ENCODE peak calls at places on chromosomes 4 and X, in six cellular contexts. V, W, C, X, F and L are unnamed samples.

GRCh38 chr4:61192392-61192791 is 7.7 kb upstream of the ADGRL3 start:
- DNase-seq in V (no peak), W (no peak), C (no peak), X (no peak), F (no peak), L (no peak)

GRCh38 chr4:100988876-100989275 is 358.4 kb downstream of the PPP3CA start:
- DNase-seq in V (no peak), W (no peak), C (no peak), X (no peak), F (no peak), L (no peak)

GRCh38 chr4:41218703-41219102 is 4.4 kb upstream of the APBB2 start:
- DNase-seq in V (no peak), W (no peak), C (no peak), X (no peak), F (no peak), L (no peak)

GRCh38 chr4:2058264-2059033 is 678 bp upstream of the NAT8L start:
- DNase-seq in V (peak), W (no peak), C (no peak), X (no peak), F (no peak), L (peak)

GRCh38 chrX:11664211-11664888 is 1.4 kb downstream of the ARHGAP6 start:
- DNase-seq in V (peak), W (no peak), C (no peak), X (peak), F (no peak), L (peak)

GRCh38 chr4:40699648-40700047 is 50.1 kb upstream of the NSUN7 start:
- DNase-seq in V (no peak), W (no peak), C (peak), X (no peak), F (no peak), L (peak)

GRCh38 chrX:19555683-19556082 is 40.4 kb upstream of the MAP3K15 start:
- DNase-seq in V (no peak), W (no peak), C (no peak), X (no peak), F (no peak), L (no peak)

GRCh38 chr4:136939781-136940180 is 592.5 kb downstream of the PCDH18 start:
- DNase-seq in V (no peak), W (no peak), C (no peak), X (no peak), F (no peak), L (peak)

GRCh38 chr4:175421506-175421905 is 390.6 kb downstream of the GPM6A start:
- DNase-seq in V (no peak), W (no peak), C (peak), X (no peak), F (no peak), L (peak)

GRCh38 chr4:151674804-151675290 is 86.0 kb downstream of the GATB start:
- DNase-seq in V (peak), W (no peak), C (no peak), X (peak), F (no peak), L (peak)

GRCh38 chr4:28868831-28869230 is 1851.3 kb upstream of the PCDH7 start:
- DNase-seq in V (no peak), W (no peak), C (no peak), X (no peak), F (no peak), L (no peak)

GRCh38 chrX:17828156-17828555 is 32.9 kb downstream of the RAI2 start:
- DNase-seq in V (no peak), W (no peak), C (no peak), X (no peak), F (no peak), L (no peak)
- H3K14ac ChIP-seq in V (no peak), W (no peak), C (no peak), X (no peak), F (no peak), L (no peak)

GRCh38 chr4:91840359-91840758 is 463.4 kb upstream of the GRID2 start:
- DNase-seq in V (no peak), W (no peak), C (no peak), X (no peak), F (no peak), L (no peak)
- H3K14ac ChIP-seq in V (no peak), W (no peak), C (no peak), X (no peak), F (no peak), L (no peak)

DNA sequence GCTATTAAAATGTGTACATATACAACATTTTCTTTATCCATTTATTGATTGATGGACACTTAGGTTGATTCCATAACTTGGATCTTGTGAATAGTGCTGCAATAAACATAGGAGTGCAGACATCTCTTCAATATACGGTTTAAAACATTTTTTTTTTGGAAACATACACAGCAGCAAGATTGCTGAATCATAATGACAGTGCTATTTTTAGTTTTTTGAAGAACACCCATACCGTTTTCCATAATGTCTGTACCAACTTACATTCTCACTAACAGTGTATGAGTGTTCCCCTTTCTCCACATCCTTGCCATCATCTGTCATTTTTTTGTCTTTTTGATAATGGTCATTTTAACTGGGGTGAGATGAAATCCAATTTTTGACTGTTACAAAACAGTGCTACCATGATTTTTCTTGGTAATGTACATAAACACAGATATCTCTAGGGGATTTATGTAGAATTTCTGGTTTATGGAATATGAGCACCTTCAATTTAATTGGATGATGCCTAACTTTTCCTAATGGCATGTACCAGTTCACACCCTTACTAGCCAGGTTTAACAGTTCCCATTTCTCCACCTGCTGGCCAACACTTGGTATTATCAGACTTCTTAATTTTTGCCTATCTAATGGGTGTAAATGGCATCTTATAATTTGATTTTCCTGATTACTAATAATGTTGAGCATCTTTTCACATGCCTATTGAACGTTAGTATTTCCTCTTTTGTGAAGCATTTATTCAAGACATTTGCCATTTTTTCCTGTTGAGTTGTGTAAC is 21.0 kb upstream of the TMSB15B start:
- DNase-seq in V (no peak), W (no peak), C (peak), X (no peak), F (peak), L (peak)
- H3K14ac ChIP-seq in V (no peak), W (no peak), C (no peak), X (no peak), F (no peak), L (no peak)

DNA sequence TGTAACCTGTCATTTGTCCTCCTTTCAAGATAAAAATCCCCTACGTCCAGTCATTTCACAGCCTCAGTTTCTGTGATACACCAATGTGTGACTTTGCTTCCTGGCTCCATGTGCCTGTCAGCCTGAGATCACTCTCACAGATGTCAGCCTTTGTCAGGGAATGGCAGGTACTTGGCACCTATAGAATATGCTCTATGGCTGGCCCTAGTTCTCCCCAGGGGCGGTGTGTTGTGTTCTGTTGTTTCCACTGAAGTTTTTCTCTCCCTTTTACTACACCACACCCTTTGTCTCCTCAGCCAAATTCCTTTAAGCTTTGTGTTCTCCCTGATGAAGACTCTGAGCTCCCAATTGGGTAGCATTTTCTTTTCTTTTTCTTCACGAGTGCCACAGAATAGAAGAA is 81.7 kb downstream of the ALPK1 start:
- DNase-seq in V (no peak), W (peak), C (no peak), X (no peak), F (no peak), L (no peak)
- H3K14ac ChIP-seq in V (no peak), W (no peak), C (no peak), X (no peak), F (no peak), L (no peak)

GRCh38 chr4:37516057-37516775 is 170.0 kb downstream of the RELL1 start:
- DNase-seq in V (no peak), W (no peak), C (no peak), X (no peak), F (no peak), L (no peak)
- H3K14ac ChIP-seq in V (no peak), W (no peak), C (no peak), X (no peak), F (no peak), L (no peak)

GRCh38 chr4:79576480-79576803 is 168.4 kb upstream of the GK2 start:
- DNase-seq in V (no peak), W (peak), C (peak), X (no peak), F (peak), L (peak)

GRCh38 chr4:79575709-79576479 is 167.9 kb upstream of the GK2 start:
- DNase-seq in V (no peak), W (no peak), C (no peak), X (no peak), F (peak), L (no peak)

GRCh38 chr4:79578613-79579012 is 170.6 kb upstream of the GK2 start:
- DNase-seq in V (no peak), W (no peak), C (no peak), X (no peak), F (peak), L (no peak)

DNA sequence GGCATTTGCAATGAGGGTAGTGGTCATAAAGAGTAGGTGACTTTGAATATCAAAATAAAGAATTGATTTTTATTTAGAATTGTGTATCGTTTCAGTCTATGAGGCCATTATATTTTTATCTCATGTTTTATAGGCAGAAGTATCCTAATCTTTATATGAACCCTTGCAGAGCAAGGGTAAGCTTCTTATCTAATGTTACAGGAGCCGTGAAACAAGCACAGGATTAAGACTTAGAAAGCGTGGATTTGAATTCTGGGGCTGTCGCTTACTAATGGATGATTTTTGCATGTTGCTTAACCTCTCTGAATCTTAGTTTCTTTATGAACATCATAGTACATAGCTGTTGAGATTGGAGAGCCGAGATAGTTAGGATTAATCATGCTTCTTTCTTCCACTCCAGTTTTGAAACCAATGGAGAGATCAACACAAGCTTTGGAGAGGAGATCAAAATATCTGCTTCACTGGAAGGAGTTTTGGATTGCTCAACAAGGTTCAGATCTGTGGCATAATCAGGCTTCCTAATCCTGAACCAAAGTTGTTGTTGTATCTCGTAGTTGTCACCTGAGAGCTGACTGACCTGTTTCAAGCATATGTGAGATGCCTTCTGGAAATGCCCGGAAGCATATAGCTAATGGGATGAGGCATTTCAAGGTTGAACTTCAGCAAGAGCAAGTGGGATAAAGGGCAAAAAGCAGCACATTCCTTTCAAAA is 166.9 kb upstream of the GK2 start:
- DNase-seq in V (no peak), W (no peak), C (no peak), X (no peak), F (peak), L (no peak)
- H3K14ac ChIP-seq in V (no peak), W (no peak), C (no peak), X (no peak), F (no peak), L (no peak)

GRCh38 chrX:77937291-77937690 is 26.8 kb downstream of the ATP7A start:
- DNase-seq in V (no peak), W (no peak), C (peak), X (no peak), F (no peak), L (peak)

GRCh38 chrX:77936299-77936698 is 25.8 kb downstream of the ATP7A start:
- DNase-seq in V (no peak), W (no peak), C (peak), X (no peak), F (no peak), L (no peak)

GRCh38 chrX:77938083-77938482 is 27.6 kb downstream of the ATP7A start:
- DNase-seq in V (no peak), W (no peak), C (no peak), X (no peak), F (no peak), L (no peak)
- H3K14ac ChIP-seq in V (no peak), W (no peak), C (no peak), X (no peak), F (no peak), L (no peak)

GRCh38 chrX:111282141-111282540 is 11.9 kb upstream of the CAPN6 start:
- DNase-seq in V (no peak), W (no peak), C (no peak), X (no peak), F (no peak), L (no peak)
- H3K14ac ChIP-seq in V (no peak), W (no peak), C (no peak), X (no peak), F (no peak), L (no peak)

GRCh38 chrX:104205548-104205947 is 39.3 kb downstream of the FAM199X start:
- DNase-seq in V (no peak), W (no peak), C (no peak), X (no peak), F (no peak), L (no peak)
- H3K14ac ChIP-seq in V (no peak), W (no peak), C (no peak), X (no peak), F (no peak), L (no peak)